ENCODE peak calls at places on chromosomes 12 and 14, in five cellular contexts. I is PC-3, G is A549, H is AG10803, Q is left lung. D is an unnamed sample.

GRCh38 chr14:96267336-96267735 is 11.3 kb downstream of the BDKRB1 start:
- DNase-seq in I (no peak), G (no peak), H (peak; percentile 82), Q (no peak), D (peak; percentile 36)

GRCh38 chr14:66388516-66388915 is 97.7 kb upstream of the CCDC196 start:
- DNase-seq in I (no peak), G (no peak), H (no peak), Q (no peak), D (no peak)

GRCh38 chr14:46325157-46325556 is 326.4 kb downstream of the RPL10L start:
- DNase-seq in I (no peak), G (no peak), H (no peak), Q (no peak), D (no peak)

GRCh38 chr12:124915249-124916236 is 1.1 kb upstream of the UBC start:
- DNase-seq in I (peak; percentile 45), G (no peak), H (peak; percentile 50), Q (peak; percentile 88), D (no peak)

GRCh38 chr12:12671850-12672660 is 23.9 kb downstream of the GPR19 start:
- DNase-seq in I (peak; percentile 46), G (no peak), H (peak; percentile 48), Q (no peak), D (no peak)

GRCh38 chr12:131231194-131231980 is 277.7 kb downstream of the ADGRD1 start:
- DNase-seq in I (no peak), G (no peak), H (no peak), Q (peak; percentile 45), D (no peak)

GRCh38 chr12:46963977-46964376 is 115.4 kb upstream of the PCED1B start:
- DNase-seq in I (peak; percentile 59), G (no peak), H (peak; percentile 89), Q (no peak), D (no peak)

GRCh38 chr14:29741909-29742401 is 185.7 kb downstream of the PRKD1 start:
- DNase-seq in I (no peak), G (no peak), H (peak; percentile 76), Q (no peak), D (peak; percentile 80)

GRCh38 chr12:6724409-6724797 is 557 bp downstream of the COPS7A start:
- DNase-seq in I (peak; percentile 8), G (no peak), H (no peak), Q (no peak), D (no peak)

GRCh38 chr12:108955225-108955835 is 65.5 kb downstream of the SVOP start:
- DNase-seq in I (peak; percentile 41), G (no peak), H (peak; percentile 31), Q (no peak), D (no peak)

GRCh38 chr14:56874375-56874774 is 64.1 kb upstream of the OTX2 start:
- DNase-seq in I (peak; percentile 70), G (peak; percentile 7), H (no peak), Q (no peak), D (no peak)

GRCh38 chr12:111340231-111340630 is 28.7 kb downstream of the PHETA1 start:
- DNase-seq in I (no peak), G (no peak), H (no peak), Q (no peak), D (no peak)

GRCh38 chr12:32290411-32290810 is 108.9 kb upstream of the FGD4 start:
- DNase-seq in I (peak; percentile 30), G (peak; percentile 16), H (peak; percentile 34), Q (no peak), D (no peak)

DNA sequence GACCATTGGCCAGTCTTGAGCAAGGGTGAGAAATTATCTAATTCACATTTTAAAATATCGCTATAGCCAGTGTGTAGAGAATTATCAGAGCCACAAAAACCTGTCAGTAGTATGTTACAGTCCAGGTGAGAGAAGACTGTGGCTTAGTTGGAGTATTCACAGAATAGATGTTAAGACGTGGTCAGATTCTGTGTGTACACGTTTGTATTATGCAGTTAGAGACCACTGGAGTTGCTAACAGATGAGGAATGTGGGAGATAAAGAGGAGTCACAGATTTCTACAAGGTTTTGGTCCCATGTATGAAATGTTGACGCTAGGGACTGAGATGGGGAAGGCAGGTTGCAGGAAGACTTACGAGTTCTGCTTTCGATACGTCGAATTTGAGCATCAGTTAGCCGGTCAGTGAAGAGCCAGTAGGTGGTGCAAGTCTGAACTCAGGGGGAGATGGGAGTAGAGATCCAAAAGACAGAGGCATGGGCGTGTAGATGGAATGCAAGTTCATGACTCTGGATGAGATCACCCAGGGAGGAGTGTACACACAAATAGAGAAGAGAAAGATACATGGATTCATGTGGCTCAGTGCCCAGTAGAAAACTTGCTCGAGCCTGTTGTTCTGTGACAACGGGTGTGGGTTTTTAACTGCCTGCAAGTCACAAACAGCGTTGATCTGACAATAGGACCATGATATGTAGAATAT is 114.8 kb upstream of the FLRT2 start:
- DNase-seq in I (peak; percentile 88), G (peak; percentile 85), H (peak; percentile 92), Q (no peak), D (peak; percentile 42)
- TF ChIP-seq CTCF in I (peak; percentile 60), G (peak; percentile 66), H (peak; percentile 61), Q (no peak), D (peak; percentile 48)

GRCh38 chr14:83197271-83197670 is 1663.6 kb upstream of the SEL1L start:
- DNase-seq in I (no peak), G (no peak), H (no peak), Q (no peak), D (no peak)

DNA sequence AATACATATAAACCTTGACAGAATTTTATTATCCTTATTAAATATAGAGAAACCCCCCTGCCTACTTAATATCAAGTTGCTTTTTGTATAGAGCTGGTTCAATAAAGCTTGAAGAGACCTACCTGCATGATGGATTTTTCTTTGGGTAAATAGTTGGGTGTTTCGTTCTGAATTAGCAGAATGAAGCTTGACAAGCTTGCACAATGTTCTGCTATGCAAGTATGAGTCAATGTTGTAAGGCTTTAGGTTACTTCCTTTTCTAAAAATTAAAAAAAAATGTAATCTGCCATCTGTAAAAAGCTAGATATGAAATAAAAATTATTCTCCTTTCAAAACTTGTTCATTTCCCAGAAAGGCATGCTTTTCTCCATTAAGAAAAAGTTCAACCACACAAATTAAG is 1662.6 kb upstream of the SEL1L start:
- DNase-seq in I (no peak), G (no peak), H (no peak), Q (no peak), D (no peak)
- H3K4me3 ChIP-seq in I (no peak overlapping the region), G (no peak overlapping the region), H (no peak overlapping the region), Q (no peak overlapping the region), D (no peak overlapping the region)

GRCh38 chr14:99807413-99808132 is 14.4 kb downstream of the EML1 start:
- DNase-seq in I (peak; percentile 51), G (peak; percentile 50), H (peak; percentile 70), Q (no peak), D (peak; percentile 38)
- TF ChIP-seq CTCF in I (no peak), G (no peak), H (peak; percentile 24), Q (no peak), D (peak; percentile 17)

DNA sequence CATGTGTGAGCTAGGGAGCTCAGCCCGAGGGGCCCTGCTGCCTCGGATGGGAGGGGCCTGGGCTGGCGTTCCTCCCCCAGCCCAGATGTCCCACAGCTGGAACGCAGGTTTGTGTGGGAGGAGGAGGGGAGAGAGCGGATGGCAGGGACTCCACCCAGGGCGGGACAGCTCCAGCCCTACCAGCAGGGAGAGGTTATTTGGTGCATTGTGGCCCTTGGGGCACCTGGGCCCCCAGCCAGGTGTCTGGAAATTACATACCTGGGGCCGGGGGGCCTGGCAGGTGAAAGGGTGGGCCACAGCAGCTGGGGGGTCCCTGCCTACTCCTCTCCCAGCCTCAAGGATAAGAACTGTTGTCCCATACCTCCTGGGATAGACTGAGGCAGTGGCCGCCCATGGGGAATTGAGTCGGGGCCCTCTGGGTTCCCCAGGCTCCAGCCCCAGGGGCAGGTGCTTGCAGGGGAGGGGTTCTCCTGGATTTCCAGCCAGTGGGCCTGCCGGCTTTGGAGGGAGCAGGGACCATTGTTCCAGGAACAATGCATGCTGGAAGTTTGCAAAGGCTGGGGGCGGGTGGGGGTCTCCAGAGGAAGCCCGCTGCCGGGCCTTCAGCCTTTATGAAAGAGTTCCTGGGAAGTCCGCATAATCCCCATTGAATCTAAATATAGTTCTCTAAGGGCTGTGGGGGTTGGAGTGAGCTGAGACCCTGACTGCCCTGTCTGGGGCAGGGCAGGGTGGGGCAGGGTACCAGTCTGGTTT is 1.2 kb downstream of the KIF26A start:
- DNase-seq in I (no peak), G (no peak), H (no peak), Q (peak; percentile 69), D (no peak)
- H3K4me3 ChIP-seq in I (peak overlapping the region; percentile 63), G (peak overlapping the region; percentile 55), H (no peak overlapping the region), Q (peak overlapping the region; percentile 35), D (no peak overlapping the region)

DNA sequence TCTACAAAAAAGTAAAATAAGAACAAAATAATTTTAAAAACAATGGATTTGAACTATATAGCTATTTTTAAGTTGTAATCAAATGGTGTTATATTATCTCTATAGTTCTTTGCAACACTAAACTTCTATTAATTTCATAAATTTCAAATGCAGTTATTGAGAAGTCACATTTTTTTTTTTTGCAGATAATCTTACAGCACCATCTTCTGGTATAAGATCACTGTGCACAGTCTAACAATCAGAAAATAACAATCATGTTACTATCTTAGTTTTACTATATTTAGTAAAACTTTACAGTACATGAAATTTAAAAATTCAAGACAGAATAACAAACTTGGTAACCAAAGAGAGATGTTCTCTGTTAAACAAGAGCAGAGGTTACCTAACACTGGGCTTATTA is 40.6 kb downstream of the GXYLT1 start:
- DNase-seq in I (no peak), G (no peak), H (no peak), Q (no peak), D (no peak)
- TF ChIP-seq CTCF in I (peak; percentile 55), G (peak; percentile 36), H (peak; percentile 29), Q (no peak), D (peak; percentile 7)

GRCh38 chr14:101763941-101764709 is 2.6 kb downstream of the PPP2R5C start:
- DNase-seq in I (no peak), G (no peak), H (no peak), Q (no peak), D (no peak)

GRCh38 chr14:101761881-101762529 is 496 bp downstream of the PPP2R5C start:
- DNase-seq in I (peak; percentile 21), G (peak; percentile 57), H (no peak), Q (no peak), D (no peak)

GRCh38 chr14:101760138-101761011 is 1.1 kb upstream of the PPP2R5C start:
- DNase-seq in I (peak; percentile 95), G (peak; percentile 84), H (peak; percentile 98), Q (peak; percentile 99), D (peak; percentile 94)

GRCh38 chr14:101761032-101761880 is at the start of gene PPP2R5C:
- DNase-seq in I (peak; percentile 75), G (peak; percentile 95), H (peak; percentile 86), Q (peak; percentile 97), D (peak; percentile 57)

DNA sequence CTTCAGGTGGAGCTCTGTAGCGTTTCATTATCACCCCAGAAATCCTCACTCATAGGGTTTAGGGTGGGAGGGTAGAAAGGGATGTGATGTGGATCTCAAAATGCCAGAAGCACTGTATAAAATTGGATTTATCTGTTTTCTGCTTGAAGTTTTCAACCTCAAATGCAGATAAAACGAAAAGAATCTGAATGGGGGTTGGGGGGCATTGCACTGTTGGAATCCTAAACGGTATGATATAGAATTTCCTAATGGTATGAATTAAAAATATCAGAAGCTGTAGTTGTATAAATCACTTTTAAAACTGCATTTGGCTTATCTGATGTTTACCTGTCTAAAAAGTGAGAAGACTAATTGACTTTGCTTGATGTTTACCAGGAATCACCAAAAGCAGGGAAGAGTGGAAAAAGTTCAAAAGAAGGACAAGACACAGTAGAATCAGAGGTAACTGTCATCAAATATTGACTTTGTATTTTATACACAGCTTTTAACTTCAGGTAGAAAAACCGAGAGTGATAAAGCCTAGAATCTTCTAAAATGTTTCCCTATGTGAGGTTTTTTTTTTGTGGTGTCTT is 1.1 kb downstream of the PPP2R5C start:
- DNase-seq in I (no peak), G (no peak), H (no peak), Q (no peak), D (no peak)
- H3K4me3 ChIP-seq in I (peak overlapping the region; percentile 85), G (peak overlapping the region; percentile 82), H (peak overlapping the region; percentile 72), Q (peak overlapping the region; percentile 69), D (peak overlapping the region; percentile 56)

GRCh38 chr12:121240484-121241202 is 30.7 kb downstream of the P2RX4 start:
- DNase-seq in I (no peak), G (no peak), H (peak; percentile 45), Q (peak; percentile 93), D (no peak)
- TF ChIP-seq CTCF in I (no peak), G (no peak), H (no peak), Q (no peak), D (no peak)

D was measured in astrocyte of the cerebellum.